ENCODE peak calls at places on chromosomes 6 and 20, in four cellular contexts. One of them, this sample, is unnamed.

GRCh38 chr6:2055914-2056313 is 189.5 kb downstream of the GMDS start:
- DNase-seq in amygdala: no peak
- DNase-seq in fibroblast of lung: no peak
- DNase-seq in EL: peak
- DNase-seq in this sample: no peak

GRCh38 chr6:39543117-39543516 is 182.1 kb downstream of the KIF6 start:
- DNase-seq in amygdala: no peak
- DNase-seq in fibroblast of lung: peak
- DNase-seq in EL: no peak
- DNase-seq in this sample: no peak

GRCh38 chr6:85865665-85866372 is 223.1 kb upstream of the SYNCRIP start:
- DNase-seq in amygdala: no peak
- DNase-seq in fibroblast of lung: peak
- DNase-seq in EL: peak
- DNase-seq in this sample: no peak

GRCh38 chr20:15942130-15942529 is 631.1 kb downstream of the KIF16B start:
- DNase-seq in amygdala: no peak
- DNase-seq in fibroblast of lung: no peak
- DNase-seq in EL: peak
- DNase-seq in this sample: no peak

GRCh38 chr6:13413466-13413862 is 73.9 kb downstream of the GFOD1 start:
- DNase-seq in amygdala: no peak
- DNase-seq in fibroblast of lung: peak
- DNase-seq in EL: peak
- DNase-seq in this sample: no peak

GRCh38 chr6:161266866-161267265 is 7.0 kb downstream of the AGPAT4 start:
- DNase-seq in amygdala: no peak
- DNase-seq in fibroblast of lung: no peak
- DNase-seq in EL: no peak
- DNase-seq in this sample: no peak

GRCh38 chr6:75882734-75883133 is 133.7 kb downstream of the MYO6 start:
- DNase-seq in amygdala: no peak
- DNase-seq in fibroblast of lung: peak
- DNase-seq in EL: peak
- DNase-seq in this sample: no peak

GRCh38 chr6:7773322-7773721 is 47.4 kb downstream of the BMP6 start:
- DNase-seq in amygdala: no peak
- DNase-seq in fibroblast of lung: no peak
- DNase-seq in EL: no peak
- DNase-seq in this sample: no peak

GRCh38 chr6:26016326-26017275 is 54.0 kb downstream of the TRIM38 start:
- DNase-seq in amygdala: no peak
- DNase-seq in fibroblast of lung: peak
- DNase-seq in EL: peak
- DNase-seq in this sample: no peak

GRCh38 chr6:62805431-62805830 is 405.8 kb upstream of the FKBP1C start:
- DNase-seq in amygdala: no peak
- DNase-seq in fibroblast of lung: no peak
- DNase-seq in EL: no peak
- DNase-seq in this sample: no peak

GRCh38 chr6:35417979-35418661 is 34.0 kb upstream of the FANCE start:
- DNase-seq in amygdala: no peak
- DNase-seq in fibroblast of lung: no peak
- DNase-seq in EL: no peak
- DNase-seq in this sample: no peak

GRCh38 chr20:32796383-32797159 is 23.2 kb upstream of the MAPRE1 start:
- DNase-seq in amygdala: no peak
- DNase-seq in fibroblast of lung: no peak
- DNase-seq in EL: no peak
- DNase-seq in this sample: no peak